ENCODE peak calls at places on chromosomes 11 and 22, in five cellular contexts. One of them, this sample, is unnamed.

GRCh38 chr11:32473282-32473909 is 38.1 kb upstream of the WT1 start:
- DNase-seq in ovary: no peak
- DNase-seq in A549: no peak
- DNase-seq in endothelial cell of umbilical vein: no peak
- DNase-seq in adrenal gland: no peak
- DNase-seq in this sample: no peak

GRCh38 chr11:16291729-16292128 is 64.6 kb downstream of the SOX6 start:
- DNase-seq in ovary: no peak
- DNase-seq in adrenal gland: no peak
- DNase-seq in endothelial cell of umbilical vein: no peak
- DNase-seq in A549: no peak
- DNase-seq in this sample: no peak

GRCh38 chr22:22702159-22702873 is 57.9 kb downstream of the GGTLC2 start:
- DNase-seq in ovary: no peak
- DNase-seq in A549: no peak
- DNase-seq in adrenal gland: no peak
- DNase-seq in endothelial cell of umbilical vein: no peak
- DNase-seq in this sample: no peak

GRCh38 chr11:7314811-7315604 is 63.3 kb downstream of the SYT9 start:
- DNase-seq in endothelial cell of umbilical vein: no peak
- DNase-seq in ovary: no peak
- DNase-seq in adrenal gland: no peak
- DNase-seq in A549: no peak
- DNase-seq in this sample: no peak

GRCh38 chr11:11401960-11402359 is 48.9 kb upstream of the CSNK2A3 start:
- DNase-seq in endothelial cell of umbilical vein: no peak
- DNase-seq in A549: no peak
- DNase-seq in adrenal gland: no peak
- DNase-seq in ovary: no peak
- DNase-seq in this sample: no peak

GRCh38 chr22:24104307-24105017 is 76.8 kb upstream of the SUSD2 start:
- DNase-seq in A549: no peak
- DNase-seq in ovary: no peak
- DNase-seq in endothelial cell of umbilical vein: no peak
- DNase-seq in adrenal gland: no peak
- DNase-seq in this sample: no peak

GRCh38 chr11:68827733-68828132 is 14.0 kb downstream of the CPT1A start:
- DNase-seq in ovary: no peak
- DNase-seq in adrenal gland: no peak
- DNase-seq in endothelial cell of umbilical vein: no peak
- DNase-seq in A549: no peak
- DNase-seq in this sample: no peak

GRCh38 chr22:47201996-47202818 is 439.8 kb downstream of the TBC1D22A start:
- DNase-seq in A549: no peak
- DNase-seq in endothelial cell of umbilical vein: no peak
- DNase-seq in ovary: peak
- DNase-seq in adrenal gland: no peak
- DNase-seq in this sample: no peak

GRCh38 chr11:78187366-78188011 is 937 bp downstream of the KCTD21 start:
- DNase-seq in endothelial cell of umbilical vein: no peak
- DNase-seq in ovary: no peak
- DNase-seq in adrenal gland: no peak
- DNase-seq in A549: no peak
- DNase-seq in this sample: no peak

GRCh38 chr22:39598017-39598965 is 27.7 kb downstream of the CACNA1I start:
- DNase-seq in ovary: no peak
- DNase-seq in adrenal gland: no peak
- DNase-seq in A549: peak
- DNase-seq in endothelial cell of umbilical vein: no peak
- DNase-seq in this sample: no peak

GRCh38 chr22:48661984-48662383 is 1165.7 kb downstream of the BRD1 start:
- DNase-seq in ovary: no peak
- DNase-seq in adrenal gland: no peak
- DNase-seq in endothelial cell of umbilical vein: no peak
- DNase-seq in A549: no peak
- DNase-seq in this sample: no peak

GRCh38 chr11:9090488-9091043 is 833 bp downstream of the SCUBE2 start:
- DNase-seq in ovary: no peak
- DNase-seq in endothelial cell of umbilical vein: peak
- DNase-seq in adrenal gland: no peak
- DNase-seq in A549: no peak
- DNase-seq in this sample: no peak

GRCh38 chr11:128471138-128471661 is 116.2 kb downstream of the ETS1 start:
- DNase-seq in endothelial cell of umbilical vein: no peak
- DNase-seq in adrenal gland: no peak
- DNase-seq in ovary: no peak
- DNase-seq in A549: no peak
- DNase-seq in this sample: no peak
- TF ChIP-seq POLR2A in endothelial cell of umbilical vein: no peak
- TF ChIP-seq POLR2A in adrenal gland: no peak
- TF ChIP-seq POLR2A in ovary: no peak
- TF ChIP-seq POLR2A in A549: no peak
- TF ChIP-seq POLR2A in this sample: no peak

DNA sequence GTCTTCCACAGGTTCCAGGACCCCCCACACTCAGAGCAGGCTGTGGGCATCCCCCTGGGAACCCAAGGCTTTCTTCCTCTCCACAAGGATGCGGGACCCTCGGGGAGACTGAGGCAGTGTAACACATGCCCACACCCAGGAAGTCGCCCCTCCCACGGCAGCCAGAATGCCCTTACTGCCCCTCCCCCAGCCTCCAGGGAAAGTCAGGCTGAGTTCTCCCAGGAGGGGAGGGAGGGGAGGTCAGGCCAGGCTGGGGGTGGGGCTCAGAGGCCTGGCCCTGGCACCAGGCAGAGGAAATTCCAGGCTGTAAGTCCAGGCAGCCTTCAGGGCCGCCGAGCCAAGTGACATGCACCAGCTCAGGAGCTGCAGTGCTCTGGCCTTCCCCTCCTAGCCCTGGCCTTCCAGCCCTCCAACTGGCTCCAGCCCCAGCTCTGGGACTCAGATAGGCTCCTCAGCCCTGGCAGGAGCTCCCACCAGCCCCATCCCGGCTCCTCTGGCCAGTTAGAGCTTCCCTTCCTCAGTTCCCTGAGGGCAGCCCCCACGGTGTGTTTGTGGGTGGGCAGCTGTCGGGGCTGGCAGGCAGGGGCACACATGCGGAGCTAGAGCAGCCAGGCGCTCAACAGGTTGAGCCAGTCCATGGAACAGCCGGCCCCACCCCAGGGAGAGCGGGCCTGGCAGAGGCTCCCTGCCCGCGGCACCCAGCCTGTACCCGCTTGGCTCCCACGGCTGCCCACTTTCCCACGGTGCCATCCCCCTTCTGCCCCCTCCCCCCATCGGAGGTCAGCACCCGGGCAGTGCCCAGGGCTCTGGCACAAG is 3.6 kb downstream of the BCL9L start:
- DNase-seq in A549: no peak
- DNase-seq in adrenal gland: peak
- DNase-seq in ovary: peak
- DNase-seq in endothelial cell of umbilical vein: peak
- DNase-seq in this sample: no peak
- TF ChIP-seq POLR2A in A549: peak
- TF ChIP-seq POLR2A in adrenal gland: peak
- TF ChIP-seq POLR2A in ovary: peak
- TF ChIP-seq POLR2A in endothelial cell of umbilical vein: no peak
- TF ChIP-seq POLR2A in this sample: peak

GRCh38 chr11:123062158-123062891 is 389 bp upstream of the HSPA8 start:
- DNase-seq in ovary: peak
- DNase-seq in endothelial cell of umbilical vein: peak
- DNase-seq in adrenal gland: peak
- DNase-seq in A549: peak
- DNase-seq in this sample: peak
- TF ChIP-seq POLR2A in ovary: peak
- TF ChIP-seq POLR2A in endothelial cell of umbilical vein: no peak
- TF ChIP-seq POLR2A in adrenal gland: no peak
- TF ChIP-seq POLR2A in A549: peak
- TF ChIP-seq POLR2A in this sample: no peak

DNA sequence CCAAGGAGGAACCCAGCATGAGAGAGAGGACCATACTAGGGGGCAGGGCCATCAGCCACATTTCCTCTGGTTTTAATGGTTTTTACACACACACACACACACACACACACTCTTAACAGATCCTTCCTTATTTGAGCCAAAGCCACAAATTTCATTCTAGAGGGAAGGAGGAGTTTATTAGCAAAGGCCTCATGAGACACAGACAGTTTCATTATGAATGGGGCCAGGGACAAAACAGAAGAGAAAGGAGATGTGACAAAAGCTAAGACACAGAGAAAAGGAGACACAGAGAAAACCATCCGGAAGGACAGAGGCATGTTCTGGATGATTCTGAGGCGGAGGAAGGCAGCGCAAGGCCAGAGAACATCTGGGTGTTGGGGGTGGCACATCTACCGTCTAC is 32.2 kb upstream of the ARFGAP3 start:
- DNase-seq in endothelial cell of umbilical vein: no peak
- DNase-seq in adrenal gland: no peak
- DNase-seq in A549: no peak
- DNase-seq in ovary: no peak
- DNase-seq in this sample: no peak
- TF ChIP-seq POLR2A in endothelial cell of umbilical vein: no peak
- TF ChIP-seq POLR2A in adrenal gland: no peak
- TF ChIP-seq POLR2A in A549: no peak
- TF ChIP-seq POLR2A in ovary: no peak
- TF ChIP-seq POLR2A in this sample: no peak

DNA sequence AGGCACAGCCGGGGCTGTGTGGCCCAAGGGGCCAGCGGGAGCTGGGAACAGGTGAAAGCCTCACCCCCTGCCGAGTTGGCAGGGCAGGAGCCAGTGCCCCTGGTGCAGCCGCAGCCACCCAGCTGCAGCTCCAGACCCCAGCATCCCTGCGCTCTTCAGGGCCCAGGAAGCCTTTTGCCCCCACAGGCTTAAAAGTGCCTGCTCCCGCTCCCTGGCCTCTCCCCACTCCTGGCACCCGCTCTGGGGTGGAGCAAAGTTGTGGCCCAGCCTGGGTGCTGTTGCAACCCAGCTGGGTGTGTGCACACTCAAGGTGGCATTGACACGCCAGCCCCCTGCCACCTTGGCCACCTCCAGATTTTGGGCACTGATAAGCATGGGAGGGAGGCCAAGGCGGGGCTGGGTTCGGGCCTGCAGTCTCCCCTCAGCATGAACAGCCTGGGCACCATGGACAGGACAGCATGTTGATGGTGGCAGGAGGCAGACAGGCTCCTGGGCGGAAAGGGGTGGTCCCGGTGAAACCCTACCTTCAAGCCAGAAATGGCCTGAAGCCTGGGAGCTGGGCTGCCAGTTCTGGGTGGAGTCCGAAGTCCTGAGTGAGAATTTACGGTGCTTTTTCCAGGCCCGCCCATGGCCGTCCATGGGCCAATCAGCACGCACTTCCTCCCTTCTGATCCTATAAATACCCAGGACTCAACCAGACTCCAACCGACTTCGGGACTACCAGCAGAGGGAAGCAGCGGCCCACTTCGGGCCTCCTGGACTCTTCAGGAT is 23.5 kb upstream of the RNASEH2C start:
- DNase-seq in endothelial cell of umbilical vein: peak
- DNase-seq in adrenal gland: peak
- DNase-seq in A549: peak
- DNase-seq in ovary: no peak
- DNase-seq in this sample: no peak
- TF ChIP-seq POLR2A in endothelial cell of umbilical vein: no peak
- TF ChIP-seq POLR2A in adrenal gland: no peak
- TF ChIP-seq POLR2A in A549: no peak
- TF ChIP-seq POLR2A in ovary: no peak
- TF ChIP-seq POLR2A in this sample: no peak

DNA sequence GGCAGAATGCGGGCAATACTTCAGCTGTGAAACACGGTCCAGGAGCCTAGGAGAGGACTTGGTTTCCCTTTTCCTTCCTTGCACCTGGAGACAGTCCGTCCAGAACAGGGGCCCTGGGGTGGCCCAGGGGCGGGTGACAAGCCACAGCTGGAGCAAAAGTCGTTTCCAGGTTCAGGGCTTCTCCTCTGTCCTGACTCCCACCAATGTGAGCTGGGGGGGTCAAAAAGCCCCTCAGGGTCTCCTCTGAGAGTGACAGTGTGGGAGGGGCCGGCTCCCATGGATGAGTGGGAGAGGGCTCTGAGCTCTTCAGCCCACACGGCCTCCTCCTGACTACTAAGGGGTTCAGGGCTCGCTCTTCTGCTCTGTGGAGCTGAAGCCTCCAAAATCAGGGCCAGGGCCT is 20.1 kb upstream of the ARFGAP3 start:
- DNase-seq in A549: no peak
- DNase-seq in endothelial cell of umbilical vein: no peak
- DNase-seq in ovary: no peak
- DNase-seq in adrenal gland: no peak
- DNase-seq in this sample: no peak
- TF ChIP-seq POLR2A in A549: no peak
- TF ChIP-seq POLR2A in endothelial cell of umbilical vein: no peak
- TF ChIP-seq POLR2A in ovary: no peak
- TF ChIP-seq POLR2A in adrenal gland: no peak
- TF ChIP-seq POLR2A in this sample: no peak

GRCh38 chr22:19586922-19587684 is 62.9 kb upstream of the CLDN5 start:
- DNase-seq in A549: no peak
- DNase-seq in adrenal gland: no peak
- DNase-seq in ovary: no peak
- DNase-seq in endothelial cell of umbilical vein: no peak
- DNase-seq in this sample: no peak
- TF ChIP-seq POLR2A in A549: no peak
- TF ChIP-seq POLR2A in adrenal gland: no peak
- TF ChIP-seq POLR2A in ovary: no peak
- TF ChIP-seq POLR2A in endothelial cell of umbilical vein: no peak
- TF ChIP-seq POLR2A in this sample: no peak

This sample was measured in H54.